ENCODE peak calls at places on chromosomes 13 and 19, in four cellular contexts. B is glutamatergic neuron, Y is fibroblast of the aortic adventitia, M is AG04450. K is an unnamed sample.

GRCh38 chr13:99693351-99693750 is 192.1 kb downstream of the TM9SF2 start:
- DNase-seq in B (no peak), Y (no peak), M (no peak), K (no peak)

GRCh38 chr13:112941349-112941748 is 27.7 kb upstream of the MCF2L start:
- DNase-seq in B (no peak), Y (no peak), M (no peak), K (no peak)

GRCh38 chr19:14786421-14786851 is 8.1 kb upstream of the ADGRE2 start:
- DNase-seq in B (peak), Y (no peak), M (no peak), K (peak)

GRCh38 chr19:12764698-12765097 is 10.7 kb downstream of the HOOK2 start:
- DNase-seq in B (no peak), Y (no peak), M (no peak), K (no peak)

GRCh38 chr19:2064395-2064787 is 13.3 kb upstream of the MKNK2 start:
- DNase-seq in B (no peak), Y (no peak), M (no peak), K (no peak)

GRCh38 chr19:2487780-2488330 is 11.9 kb downstream of the GADD45B start:
- DNase-seq in B (peak), Y (no peak), M (no peak), K (no peak)

GRCh38 chr19:42140125-42140754 is 8.0 kb upstream of the POU2F2 start:
- DNase-seq in B (no peak), Y (peak), M (no peak), K (peak)

GRCh38 chr19:40503300-40503699 is 36.5 kb downstream of the SPTBN4 start:
- DNase-seq in B (no peak), Y (no peak), M (no peak), K (peak)

GRCh38 chr13:42649761-42650289 is 75.9 kb downstream of the TNFSF11 start:
- DNase-seq in B (no peak), Y (no peak), M (no peak), K (no peak)

GRCh38 chr19:45981350-45981749 is 7.7 kb upstream of the NOVA2 start:
- DNase-seq in B (no peak), Y (peak), M (no peak), K (no peak)

GRCh38 chr19:53991224-53992113 is at the start of gene CACNG6:
- DNase-seq in B (peak), Y (peak), M (no peak), K (peak)

GRCh38 chr13:106498571-106498970 is 36.9 kb downstream of the EFNB2 start:
- DNase-seq in B (no peak), Y (no peak), M (no peak), K (no peak)

GRCh38 chr19:55340144-55340783 is 588 bp downstream of the KMT5C start:
- DNase-seq in B (peak), Y (no peak), M (no peak), K (no peak)

GRCh38 chr19:15911599-15912237 is 13.8 kb upstream of the CYP4F2 start:
- DNase-seq in B (no peak), Y (no peak), M (no peak), K (no peak)
- TF ChIP-seq CTCF in B (no peak), Y (no peak), M (no peak), K (no peak)

GRCh38 chr19:4375620-4376228 is 24.6 kb downstream of the SH3GL1 start:
- DNase-seq in B (no peak), Y (peak), M (no peak), K (no peak)

GRCh38 chr19:4372630-4373367 is 27.5 kb downstream of the SH3GL1 start:
- DNase-seq in B (no peak), Y (no peak), M (no peak), K (no peak)

GRCh38 chr19:4375164-4375619 is 25.2 kb downstream of the SH3GL1 start:
- DNase-seq in B (no peak), Y (no peak), M (no peak), K (no peak)

GRCh38 chr19:4373601-4374441 is 26.5 kb downstream of the SH3GL1 start:
- DNase-seq in B (no peak), Y (peak), M (no peak), K (no peak)

DNA sequence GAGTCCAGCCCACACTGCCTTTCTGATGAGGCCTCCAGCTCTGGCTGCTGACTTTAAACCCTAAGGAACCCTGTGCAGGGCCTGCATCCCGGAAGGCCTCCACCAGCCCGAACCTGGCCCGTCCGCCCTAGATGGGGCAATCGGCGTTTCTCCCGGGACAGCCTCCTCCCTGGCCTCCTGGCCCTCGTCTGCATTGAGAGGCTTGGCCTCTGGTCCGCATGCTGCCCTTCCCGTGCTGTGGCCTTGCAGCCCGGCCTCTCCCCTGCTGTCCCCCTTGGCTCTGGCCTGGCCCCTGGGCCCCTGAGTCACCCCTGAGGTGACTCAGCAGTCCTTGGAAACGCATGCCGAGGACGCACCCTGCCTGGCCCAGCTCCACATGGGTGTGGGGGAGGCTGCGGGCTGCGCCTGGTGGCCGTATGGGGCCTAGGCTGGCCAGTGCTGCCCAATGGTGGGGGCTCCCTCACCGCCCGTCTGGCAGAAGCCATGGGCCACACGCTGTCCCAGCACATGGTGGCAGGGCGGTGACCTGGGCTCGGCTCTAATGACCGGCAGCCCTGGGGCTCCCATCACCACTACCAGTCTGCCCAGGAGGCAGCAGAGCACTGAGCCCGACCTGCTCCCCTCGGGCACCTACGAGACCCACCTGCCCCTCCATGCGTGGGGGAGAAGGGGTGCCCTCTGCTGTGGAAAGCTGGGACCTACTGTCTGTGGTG is 25.7 kb downstream of the SH3GL1 start:
- DNase-seq in B (no peak), Y (peak), M (no peak), K (no peak)
- TF ChIP-seq CTCF in B (no peak), Y (peak), M (no peak), K (no peak)

GRCh38 chr13:76016799-76017198 is 380.7 kb downstream of the LMO7 start:
- DNase-seq in B (peak), Y (peak), M (no peak), K (no peak)
- TF ChIP-seq CTCF in B (peak), Y (peak), M (peak), K (peak)

DNA sequence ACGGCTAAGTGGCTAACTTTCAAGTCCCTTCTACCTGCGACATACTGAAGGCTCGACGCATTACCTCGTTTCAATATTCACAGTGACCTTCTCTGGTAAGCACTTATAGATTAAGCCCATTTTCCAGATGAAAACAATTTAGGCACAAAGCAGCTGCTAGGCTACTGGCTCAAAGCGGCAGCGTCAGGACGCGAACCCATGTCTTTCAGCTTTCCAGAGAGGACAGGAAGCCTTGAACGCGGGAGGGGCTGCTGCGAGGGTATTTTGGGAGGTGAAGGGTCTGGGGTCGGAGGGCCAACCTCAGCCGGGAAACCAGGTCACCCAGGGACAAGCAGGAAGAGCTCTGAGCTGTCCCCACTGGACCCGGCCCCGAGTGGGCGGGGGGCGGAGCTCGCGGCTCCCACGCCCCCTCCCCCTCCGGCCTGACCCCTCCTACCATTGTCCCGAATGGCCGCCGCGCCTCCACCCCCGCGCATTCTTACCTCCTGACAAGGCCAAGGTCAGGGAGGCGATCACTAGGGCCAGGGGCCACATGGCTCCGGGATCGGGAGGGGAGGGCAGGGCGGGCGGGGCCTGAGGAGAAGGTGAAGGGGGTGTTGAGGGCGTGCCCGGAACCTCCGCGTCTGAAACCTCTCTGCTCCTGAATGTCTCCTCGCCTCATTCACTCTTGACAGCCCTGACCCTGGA is at the start of gene KLK13:
- DNase-seq in B (peak), Y (no peak), M (no peak), K (no peak)
- TF ChIP-seq CTCF in B (no peak), Y (no peak), M (no peak), K (no peak)

GRCh38 chr13:28137556-28137955 is 789 bp upstream of the PAN3 start:
- DNase-seq in B (no peak), Y (peak), M (no peak), K (no peak)

GRCh38 chr13:28138756-28139470 is 568 bp downstream of the PAN3 start:
- DNase-seq in B (peak), Y (peak), M (peak), K (peak)

GRCh38 chr13:28140433-28141125 is 2.2 kb downstream of the PAN3 start:
- DNase-seq in B (no peak), Y (no peak), M (no peak), K (no peak)

GRCh38 chr13:28136916-28137315 is 1.4 kb upstream of the PAN3 start:
- DNase-seq in B (no peak), Y (peak), M (no peak), K (no peak)

DNA sequence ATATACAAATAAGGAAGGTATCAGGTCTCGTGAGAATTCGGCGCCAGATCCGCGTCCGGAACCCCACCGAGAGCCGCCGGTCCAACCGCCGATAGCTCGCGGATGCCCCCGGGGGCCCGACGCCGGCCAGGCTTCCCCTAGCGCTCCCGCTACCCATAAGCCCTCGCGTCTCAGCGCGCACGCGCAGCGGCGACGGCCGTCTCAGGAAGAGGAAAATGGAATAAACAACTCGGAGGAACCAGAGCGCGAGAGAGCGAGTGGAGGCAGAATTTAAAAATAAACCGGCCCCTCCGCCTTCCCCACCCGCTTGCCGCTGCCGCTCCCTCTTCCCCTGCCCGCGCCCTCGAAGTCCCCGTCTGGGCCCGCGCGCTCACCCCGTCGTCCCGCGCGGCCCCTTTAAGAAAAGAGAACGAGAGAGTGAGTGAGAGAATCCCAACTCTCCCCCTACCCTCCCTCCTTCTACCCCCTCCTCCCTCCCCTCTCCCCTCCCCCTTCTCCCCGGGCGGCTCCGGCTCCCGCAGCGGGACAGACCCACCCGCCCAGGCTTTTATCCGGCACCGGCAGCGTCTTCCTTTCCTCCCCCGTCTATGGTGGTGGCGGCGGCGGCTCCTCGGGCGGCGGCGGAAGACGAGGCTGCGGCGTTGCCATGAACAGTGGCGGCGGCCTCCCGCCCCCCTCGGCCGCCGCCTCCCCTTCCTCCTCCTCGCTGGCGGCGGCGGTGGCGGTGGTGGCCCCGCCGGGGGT is at the start of gene PAN3:
- DNase-seq in B (peak), Y (peak), M (peak), K (peak)
- TF ChIP-seq CTCF in B (no peak), Y (no peak), M (peak), K (no peak)

GRCh38 chr13:23810842-23811241 is 78.4 kb downstream of the MIPEP start:
- DNase-seq in B (no peak), Y (no peak), M (no peak), K (no peak)
- TF ChIP-seq CTCF in B (no peak), Y (no peak), M (no peak), K (peak)

GRCh38 chr19:484494-484893 is 11.8 kb upstream of the MADCAM1 start:
- DNase-seq in B (no peak), Y (no peak), M (no peak), K (no peak)

GRCh38 chr19:482186-483041 is 13.9 kb upstream of the MADCAM1 start:
- DNase-seq in B (no peak), Y (no peak), M (no peak), K (no peak)

GRCh38 chr19:478236-478888 is 17.5 kb upstream of the SHC2 start:
- DNase-seq in B (no peak), Y (no peak), M (no peak), K (no peak)

GRCh38 chr19:483332-484072 is 12.8 kb upstream of the MADCAM1 start:
- DNase-seq in B (no peak), Y (no peak), M (no peak), K (no peak)

GRCh38 chr19:480016-480855 is 16.1 kb upstream of the MADCAM1 start:
- DNase-seq in B (peak), Y (peak), M (no peak), K (peak)
- TF ChIP-seq CTCF in B (peak), Y (peak), M (peak), K (peak)

GRCh38 chr13:71320452-71320851 is 546.6 kb downstream of the DACH1 start:
- DNase-seq in B (peak), Y (no peak), M (peak), K (no peak)
- TF ChIP-seq CTCF in B (peak), Y (no peak), M (peak), K (peak)

GRCh38 chr19:48878219-48879024 is 6.2 kb downstream of the PPP1R15A start:
- DNase-seq in B (no peak), Y (peak), M (no peak), K (no peak)

GRCh38 chr19:48877900-48878218 is 5.6 kb downstream of the PPP1R15A start:
- DNase-seq in B (no peak), Y (peak), M (no peak), K (no peak)

GRCh38 chr19:48879025-48879572 is 6.9 kb downstream of the PPP1R15A start:
- DNase-seq in B (no peak), Y (no peak), M (no peak), K (no peak)

DNA sequence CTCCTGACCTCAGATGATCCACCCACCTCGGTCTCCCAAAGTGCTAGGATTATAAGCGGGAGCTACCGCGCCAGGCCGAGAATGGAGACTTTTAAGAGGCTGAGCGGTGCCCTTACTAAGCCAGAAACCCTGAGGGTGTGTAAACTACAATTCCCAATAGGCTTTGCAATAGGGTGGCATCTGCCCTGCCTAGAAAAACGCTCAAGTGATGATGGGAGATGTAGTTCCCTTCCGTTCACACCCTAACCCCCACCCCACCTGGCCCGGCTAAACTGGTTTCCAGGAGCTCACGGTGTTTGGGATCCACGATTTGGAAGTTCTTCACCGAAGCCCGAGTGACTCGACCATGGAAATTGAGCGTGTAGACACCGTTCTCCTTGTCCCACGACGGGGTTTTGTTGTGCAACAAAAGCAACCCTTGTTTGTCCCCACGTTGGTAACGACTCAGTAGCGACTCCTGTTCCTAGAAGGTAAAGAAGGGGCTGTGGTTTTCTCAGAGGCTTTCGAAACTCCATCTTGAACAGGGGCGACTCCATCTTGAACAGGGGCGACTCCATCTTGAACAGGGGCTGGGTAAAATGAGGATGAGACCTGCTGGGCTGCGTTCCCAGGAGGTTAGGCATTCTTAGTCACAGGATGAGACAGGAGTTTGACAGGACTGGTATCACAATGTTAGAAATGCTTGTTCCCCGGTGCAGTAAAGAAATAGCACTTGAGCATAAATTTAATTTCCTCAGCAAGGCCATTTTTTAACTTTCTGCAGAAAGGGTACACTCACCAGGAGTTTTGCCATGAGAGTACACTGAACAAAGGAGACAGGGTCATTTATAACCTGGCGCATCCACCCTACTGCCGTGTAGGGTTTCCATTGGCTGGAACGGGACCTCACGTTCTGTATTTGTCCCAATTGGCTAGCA is 9.8 kb downstream of the PPP1R15A start:
- DNase-seq in B (no peak), Y (no peak), M (no peak), K (peak)
- TF ChIP-seq CTCF in B (no peak), Y (no peak), M (no peak), K (no peak)

K was measured in neural crest cell.